ENCODE peak calls at places on chromosomes 4 and X, in seven cellular contexts. One of them, this sample, is unnamed.

GRCh38 chr4:123299212-123299651 is 97.4 kb upstream of the SPRY1 start:
- DNase-seq in adrenal gland: no peak
- DNase-seq in right atrium auricular region: no peak
- DNase-seq in PC-9: no peak
- DNase-seq in stimulated activated CD4-positive, alpha-beta T cell treated with anti-CD3 and anti-CD28 coated beads, Interleukin-2, amount 100 ng/mL, for 4 hours: no peak
- DNase-seq in HuH-7.5: no peak
- DNase-seq in AG04450: peak
- DNase-seq in this sample: no peak

GRCh38 chrX:71378752-71379151 is 12.6 kb downstream of the TAF1 start:
- DNase-seq in stimulated activated CD4-positive, alpha-beta T cell treated with anti-CD3 and anti-CD28 coated beads, Interleukin-2, amount 100 ng/mL, for 4 hours: no peak
- DNase-seq in HuH-7.5: no peak
- DNase-seq in PC-9: no peak
- DNase-seq in AG04450: no peak
- DNase-seq in right atrium auricular region: no peak
- DNase-seq in adrenal gland: no peak
- DNase-seq in this sample: no peak

GRCh38 chr4:76703123-76703490 is 194.8 kb downstream of the SOWAHB start:
- DNase-seq in adrenal gland: no peak
- DNase-seq in AG04450: no peak
- DNase-seq in stimulated activated CD4-positive, alpha-beta T cell treated with anti-CD3 and anti-CD28 coated beads, Interleukin-2, amount 100 ng/mL, for 4 hours: no peak
- DNase-seq in right atrium auricular region: no peak
- DNase-seq in HuH-7.5: no peak
- DNase-seq in PC-9: no peak
- DNase-seq in this sample: no peak

GRCh38 chr4:1870328-1870577 is 940 bp upstream of the NSD2 start:
- DNase-seq in HuH-7.5: peak
- DNase-seq in PC-9: peak
- DNase-seq in right atrium auricular region: peak
- DNase-seq in AG04450: no peak
- DNase-seq in adrenal gland: peak
- DNase-seq in stimulated activated CD4-positive, alpha-beta T cell treated with anti-CD3 and anti-CD28 coated beads, Interleukin-2, amount 100 ng/mL, for 4 hours: peak
- DNase-seq in this sample: peak

GRCh38 chr4:13865871-13866669 is 238.5 kb upstream of the BOD1L1 start:
- DNase-seq in AG04450: no peak
- DNase-seq in HuH-7.5: no peak
- DNase-seq in adrenal gland: no peak
- DNase-seq in stimulated activated CD4-positive, alpha-beta T cell treated with anti-CD3 and anti-CD28 coated beads, Interleukin-2, amount 100 ng/mL, for 4 hours: no peak
- DNase-seq in PC-9: no peak
- DNase-seq in right atrium auricular region: no peak
- DNase-seq in this sample: no peak

GRCh38 chr4:116400480-116400879 is 684.9 kb downstream of the TRAM1L1 start:
- DNase-seq in PC-9: no peak
- DNase-seq in right atrium auricular region: no peak
- DNase-seq in HuH-7.5: no peak
- DNase-seq in AG04450: no peak
- DNase-seq in adrenal gland: no peak
- DNase-seq in stimulated activated CD4-positive, alpha-beta T cell treated with anti-CD3 and anti-CD28 coated beads, Interleukin-2, amount 100 ng/mL, for 4 hours: no peak
- DNase-seq in this sample: no peak

GRCh38 chr4:13173974-13174373 is 310.2 kb downstream of the RAB28 start:
- DNase-seq in stimulated activated CD4-positive, alpha-beta T cell treated with anti-CD3 and anti-CD28 coated beads, Interleukin-2, amount 100 ng/mL, for 4 hours: no peak
- DNase-seq in right atrium auricular region: peak
- DNase-seq in AG04450: no peak
- DNase-seq in PC-9: no peak
- DNase-seq in HuH-7.5: no peak
- DNase-seq in adrenal gland: no peak
- DNase-seq in this sample: peak

GRCh38 chr4:165199722-165200121 is 7.6 kb upstream of the KLHL2 start:
- DNase-seq in stimulated activated CD4-positive, alpha-beta T cell treated with anti-CD3 and anti-CD28 coated beads, Interleukin-2, amount 100 ng/mL, for 4 hours: no peak
- DNase-seq in right atrium auricular region: no peak
- DNase-seq in HuH-7.5: no peak
- DNase-seq in AG04450: no peak
- DNase-seq in PC-9: peak
- DNase-seq in adrenal gland: no peak
- DNase-seq in this sample: no peak

GRCh38 chrX:113868169-113868568 is 715.7 kb upstream of the HTR2C start:
- DNase-seq in right atrium auricular region: no peak
- DNase-seq in AG04450: no peak
- DNase-seq in PC-9: no peak
- DNase-seq in HuH-7.5: no peak
- DNase-seq in stimulated activated CD4-positive, alpha-beta T cell treated with anti-CD3 and anti-CD28 coated beads, Interleukin-2, amount 100 ng/mL, for 4 hours: no peak
- DNase-seq in adrenal gland: no peak
- DNase-seq in this sample: no peak

GRCh38 chr4:120554086-120554485 is 368.4 kb downstream of the PRDM5 start:
- DNase-seq in PC-9: no peak
- DNase-seq in right atrium auricular region: no peak
- DNase-seq in HuH-7.5: no peak
- DNase-seq in adrenal gland: no peak
- DNase-seq in AG04450: no peak
- DNase-seq in stimulated activated CD4-positive, alpha-beta T cell treated with anti-CD3 and anti-CD28 coated beads, Interleukin-2, amount 100 ng/mL, for 4 hours: no peak
- DNase-seq in this sample: no peak

GRCh38 chrX:3548743-3549441 is 164.6 kb downstream of the PRKX start:
- DNase-seq in adrenal gland: no peak
- DNase-seq in stimulated activated CD4-positive, alpha-beta T cell treated with anti-CD3 and anti-CD28 coated beads, Interleukin-2, amount 100 ng/mL, for 4 hours: no peak
- DNase-seq in AG04450: peak
- DNase-seq in PC-9: no peak
- DNase-seq in HuH-7.5: peak
- DNase-seq in right atrium auricular region: no peak
- DNase-seq in this sample: no peak

GRCh38 chrX:43581167-43581566 is 74.9 kb upstream of the MAOA start:
- DNase-seq in adrenal gland: no peak
- DNase-seq in HuH-7.5: no peak
- DNase-seq in stimulated activated CD4-positive, alpha-beta T cell treated with anti-CD3 and anti-CD28 coated beads, Interleukin-2, amount 100 ng/mL, for 4 hours: no peak
- DNase-seq in PC-9: no peak
- DNase-seq in right atrium auricular region: no peak
- DNase-seq in AG04450: no peak
- DNase-seq in this sample: no peak

GRCh38 chr4:113316879-113317278 is 267.4 kb downstream of the ANK2 start:
- DNase-seq in right atrium auricular region: no peak
- DNase-seq in PC-9: no peak
- DNase-seq in AG04450: no peak
- DNase-seq in HuH-7.5: no peak
- DNase-seq in stimulated activated CD4-positive, alpha-beta T cell treated with anti-CD3 and anti-CD28 coated beads, Interleukin-2, amount 100 ng/mL, for 4 hours: no peak
- DNase-seq in adrenal gland: no peak
- DNase-seq in this sample: no peak

GRCh38 chrX:85109235-85109634 is 105.6 kb downstream of the APOOL start:
- DNase-seq in PC-9: peak
- DNase-seq in stimulated activated CD4-positive, alpha-beta T cell treated with anti-CD3 and anti-CD28 coated beads, Interleukin-2, amount 100 ng/mL, for 4 hours: no peak
- DNase-seq in HuH-7.5: no peak
- DNase-seq in adrenal gland: no peak
- DNase-seq in right atrium auricular region: no peak
- DNase-seq in AG04450: no peak
- DNase-seq in this sample: no peak

GRCh38 chr4:175422331-175422730 is 389.7 kb downstream of the GPM6A start:
- DNase-seq in AG04450: no peak
- DNase-seq in adrenal gland: no peak
- DNase-seq in stimulated activated CD4-positive, alpha-beta T cell treated with anti-CD3 and anti-CD28 coated beads, Interleukin-2, amount 100 ng/mL, for 4 hours: no peak
- DNase-seq in right atrium auricular region: no peak
- DNase-seq in HuH-7.5: no peak
- DNase-seq in PC-9: no peak
- DNase-seq in this sample: no peak

GRCh38 chr4:128228778-128229457 is 58.7 kb downstream of the PGRMC2 start:
- DNase-seq in right atrium auricular region: no peak
- DNase-seq in stimulated activated CD4-positive, alpha-beta T cell treated with anti-CD3 and anti-CD28 coated beads, Interleukin-2, amount 100 ng/mL, for 4 hours: no peak
- DNase-seq in PC-9: no peak
- DNase-seq in HuH-7.5: no peak
- DNase-seq in AG04450: peak
- DNase-seq in adrenal gland: no peak
- DNase-seq in this sample: no peak

GRCh38 chr4:187608001-187608421 is 387.6 kb upstream of the ZFP42 start:
- DNase-seq in adrenal gland: no peak
- DNase-seq in PC-9: peak
- DNase-seq in AG04450: peak
- DNase-seq in right atrium auricular region: no peak
- DNase-seq in HuH-7.5: no peak
- DNase-seq in stimulated activated CD4-positive, alpha-beta T cell treated with anti-CD3 and anti-CD28 coated beads, Interleukin-2, amount 100 ng/mL, for 4 hours: no peak
- DNase-seq in this sample: no peak

GRCh38 chr4:139229534-139230039 is 50.4 kb downstream of the MGARP start:
- DNase-seq in adrenal gland: no peak
- DNase-seq in stimulated activated CD4-positive, alpha-beta T cell treated with anti-CD3 and anti-CD28 coated beads, Interleukin-2, amount 100 ng/mL, for 4 hours: no peak
- DNase-seq in PC-9: no peak
- DNase-seq in right atrium auricular region: no peak
- DNase-seq in HuH-7.5: no peak
- DNase-seq in AG04450: no peak
- DNase-seq in this sample: no peak

GRCh38 chr4:3812211-3812934 is 46.2 kb downstream of the ADRA2C start:
- DNase-seq in HuH-7.5: no peak
- DNase-seq in adrenal gland: no peak
- DNase-seq in stimulated activated CD4-positive, alpha-beta T cell treated with anti-CD3 and anti-CD28 coated beads, Interleukin-2, amount 100 ng/mL, for 4 hours: no peak
- DNase-seq in PC-9: no peak
- DNase-seq in right atrium auricular region: no peak
- DNase-seq in AG04450: no peak
- DNase-seq in this sample: peak

GRCh38 chrX:70508296-70508911 is 63.8 kb downstream of the DLG3 start:
- DNase-seq in stimulated activated CD4-positive, alpha-beta T cell treated with anti-CD3 and anti-CD28 coated beads, Interleukin-2, amount 100 ng/mL, for 4 hours: no peak
- DNase-seq in HuH-7.5: no peak
- DNase-seq in AG04450: no peak
- DNase-seq in right atrium auricular region: no peak
- DNase-seq in PC-9: no peak
- DNase-seq in adrenal gland: no peak
- DNase-seq in this sample: no peak

GRCh38 chr4:71417150-71417549 is 78.3 kb downstream of the SLC4A4 start:
- DNase-seq in stimulated activated CD4-positive, alpha-beta T cell treated with anti-CD3 and anti-CD28 coated beads, Interleukin-2, amount 100 ng/mL, for 4 hours: no peak
- DNase-seq in right atrium auricular region: no peak
- DNase-seq in PC-9: no peak
- DNase-seq in adrenal gland: no peak
- DNase-seq in AG04450: no peak
- DNase-seq in HuH-7.5: no peak
- DNase-seq in this sample: no peak